ENCODE peak calls at places on chromosomes 13 and 19, in seven cellular contexts. Z is activated T-cell treated with anti-CD3 and anti-CD28 coated beads for 1 hour; B is NCI-H2029; U is activated CD4-positive, alpha-beta T cell treated with anti-CD3 and anti-CD28 coated beads for 24 hours; N is activated CD4-positive, CD25-positive, alpha-beta regulatory T cell treated with anti-CD3 and anti-CD28 coated beads, Interleukin-2, amount 50 U/mL, for 16 hours; M is hippocampal formation; A is kidney tubule cell. V is an unnamed sample.

GRCh38 chr19:47186337-47187022 is 44.5 kb downstream of the BBC3 start:
- DNase-seq in Z (peak), B (no peak), U (peak), N (peak), M (no peak), A (no peak), V (no peak)

GRCh38 chr19:709196-709964 is 645 bp downstream of the PALM start:
- DNase-seq in Z (no peak), B (no peak), U (no peak), N (no peak), M (no peak), A (no peak), V (no peak)

GRCh38 chr13:19864339-19865309 is 1.2 kb upstream of the ZMYM5 start:
- DNase-seq in Z (peak), B (peak), U (peak), N (peak), M (peak), A (peak), V (no peak)

GRCh38 chr19:55549500-55550320 is 4.4 kb upstream of the SBK3 start:
- DNase-seq in Z (no peak), B (no peak), U (no peak), N (no peak), M (no peak), A (peak), V (no peak)

GRCh38 chr19:41529484-41530183 is 46.3 kb upstream of the CEACAM21 start:
- DNase-seq in Z (no peak), B (no peak), U (no peak), N (no peak), M (no peak), A (no peak), V (no peak)

GRCh38 chr19:1039646-1040475 is at the start of gene ABCA7:
- DNase-seq in Z (peak), B (peak), U (peak), N (peak), M (peak), A (peak), V (peak)

GRCh38 chr13:77574076-77574475 is 38.6 kb downstream of the SCEL start:
- DNase-seq in Z (no peak), B (no peak), U (no peak), N (no peak), M (no peak), A (no peak), V (no peak)

GRCh38 chr13:77359171-77359570 is 32.3 kb upstream of the MYCBP2 start:
- DNase-seq in Z (no peak), B (no peak), U (no peak), N (no peak), M (no peak), A (no peak), V (no peak)

GRCh38 chr13:105338044-105338443 is 1197.4 kb downstream of the EFNB2 start:
- DNase-seq in Z (no peak), B (no peak), U (no peak), N (no peak), M (no peak), A (no peak), V (no peak)

GRCh38 chr19:50357178-50358100 is 8.0 kb downstream of the NAPSA start:
- DNase-seq in Z (peak), B (peak), U (peak), N (peak), M (peak), A (peak), V (no peak)

GRCh38 chr13:29977721-29978120 is 127.3 kb upstream of the UBL3 start:
- DNase-seq in Z (no peak), B (no peak), U (no peak), N (no peak), M (no peak), A (no peak), V (no peak)

GRCh38 chr19:12792048-12792852 is 964 bp downstream of the JUNB start:
- DNase-seq in Z (peak), B (peak), U (peak), N (peak), M (peak), A (peak), V (no peak)

GRCh38 chr19:17610384-17610783 is 54.9 kb downstream of the COLGALT1 start:
- DNase-seq in Z (no peak), B (no peak), U (no peak), N (no peak), M (no peak), A (no peak), V (no peak)

GRCh38 chr19:40862785-40863184 is 12.5 kb upstream of the CYP2A6 start:
- DNase-seq in Z (no peak), B (no peak), U (no peak), N (no peak), M (no peak), A (no peak), V (no peak)

GRCh38 chr13:44719857-44720671 is 143.9 kb upstream of the TSC22D1 start:
- DNase-seq in Z (no peak), B (no peak), U (no peak), N (no peak), M (no peak), A (peak), V (no peak)

GRCh38 chr13:107365466-107366215 is 797.7 kb upstream of the ARGLU1 start:
- DNase-seq in Z (no peak), B (no peak), U (no peak), N (no peak), M (no peak), A (peak), V (no peak)

GRCh38 chr19:38653028-38653571 is 5.7 kb downstream of the ACTN4 start:
- DNase-seq in Z (no peak), B (peak), U (no peak), N (no peak), M (no peak), A (peak), V (no peak)

GRCh38 chr19:4531562-4532165 is 3.4 kb downstream of the PLIN5 start:
- DNase-seq in Z (no peak), B (no peak), U (no peak), N (no peak), M (no peak), A (no peak), V (no peak)

GRCh38 chr13:64263285-64263684 is 2847.6 kb upstream of the PCDH20 start:
- DNase-seq in Z (no peak), B (no peak), U (no peak), N (no peak), M (no peak), A (no peak), V (no peak)

GRCh38 chr19:38743394-38744297 is 628 bp downstream of the CAPN12 start:
- DNase-seq in Z (no peak), B (no peak), U (no peak), N (no peak), M (no peak), A (no peak), V (no peak)

GRCh38 chr19:47794526-47794925 is 9.8 kb downstream of the TPRX1 start:
- DNase-seq in Z (no peak), B (no peak), U (no peak), N (no peak), M (no peak), A (no peak), V (no peak)